ENCODE peak calls at places on chromosomes 4 and X, in ten cellular contexts. B is GM23338; Z is WERI-Rb-1; D is NCI-H1694 treated with DMSO at 0.1 percent for 48 hours; Q is RWPE1; H is AG08396; W is right lobe of liver; Y is ELR; E is stimulated activated CD4-positive, alpha-beta T cell treated with anti-CD3 and anti-CD28 coated beads, Interleukin-2, amount 100 ng/mL, for 48 hours; V is NCI-H526 treated with DMSO at 0.1 percent for 48 hours. I is an unnamed sample.

GRCh38 chrX:71632923-71633657 is 14.8 kb upstream of the CXCR3 start:
- DNase-seq in B (no peak), Z (no peak), D (no peak), Q (no peak), H (no peak), W (no peak), Y (no peak), E (no peak), V (no peak), I (no peak)

GRCh38 chr4:13329963-13330362 is 154.2 kb downstream of the RAB28 start:
- DNase-seq in B (no peak), Z (no peak), D (no peak), Q (peak), H (no peak), W (no peak), Y (peak), E (no peak), V (no peak), I (no peak)

GRCh38 chrX:134206221-134206620 is 30.8 kb upstream of the CCDC160 start:
- DNase-seq in B (no peak), Z (no peak), D (no peak), Q (no peak), H (no peak), W (no peak), Y (no peak), E (no peak), V (no peak), I (no peak)

GRCh38 chr4:115664285-115664684 is 550.9 kb upstream of the NDST4 start:
- DNase-seq in B (peak), Z (peak), D (no peak), Q (no peak), H (no peak), W (no peak), Y (no peak), E (no peak), V (no peak), I (no peak)

GRCh38 chrX:24566233-24566632 is 80.9 kb downstream of the PCYT1B start:
- DNase-seq in B (no peak), Z (no peak), D (no peak), Q (no peak), H (no peak), W (no peak), Y (no peak), E (no peak), V (no peak), I (no peak)

GRCh38 chr4:169229571-169230028 is 41.2 kb downstream of the SH3RF1 start:
- DNase-seq in B (no peak), Z (no peak), D (no peak), Q (peak), H (peak), W (no peak), Y (peak), E (no peak), V (no peak), I (no peak)

GRCh38 chr4:110454456-110454855 is 21.5 kb upstream of the ENPEP start:
- DNase-seq in B (no peak), Z (no peak), D (no peak), Q (no peak), H (no peak), W (no peak), Y (no peak), E (no peak), V (no peak), I (no peak)

GRCh38 chr4:127383666-127384065 is 249.1 kb upstream of the INTU start:
- DNase-seq in B (no peak), Z (no peak), D (no peak), Q (no peak), H (no peak), W (no peak), Y (no peak), E (no peak), V (no peak), I (no peak)

GRCh38 chrX:21963736-21964135 is 23.2 kb downstream of the SMS start:
- DNase-seq in B (no peak), Z (no peak), D (no peak), Q (no peak), H (no peak), W (no peak), Y (no peak), E (no peak), V (no peak), I (no peak)

GRCh38 chr4:828641-829271 is 2.8 kb upstream of the CPLX1 start:
- DNase-seq in B (peak), Z (peak), D (no peak), Q (no peak), H (peak), W (peak), Y (peak), E (no peak), V (no peak), I (peak)

GRCh38 chr4:121072836-121073362 is 564 bp upstream of the NDNF start:
- DNase-seq in B (peak), Z (peak), D (no peak), Q (no peak), H (no peak), W (no peak), Y (no peak), E (peak), V (no peak), I (no peak)

GRCh38 chr4:117847849-117848248 is 186.4 kb upstream of the NDST3 start:
- DNase-seq in B (no peak), Z (no peak), D (no peak), Q (no peak), H (no peak), W (no peak), Y (no peak), E (no peak), V (no peak), I (no peak)

GRCh38 chr4:4356106-4357041 is 30.5 kb upstream of the NSG1 start:
- DNase-seq in B (peak), Z (no peak), D (no peak), Q (no peak), H (no peak), W (no peak), Y (no peak), E (no peak), V (no peak), I (no peak)

GRCh38 chr4:127788517-127788916 is 6.4 kb downstream of the HSPA4L start:
- DNase-seq in B (peak), Z (no peak), D (no peak), Q (peak), H (no peak), W (no peak), Y (peak), E (no peak), V (no peak), I (no peak)

GRCh38 chrX:19535481-19535880 is 20.2 kb upstream of the MAP3K15 start:
- DNase-seq in B (peak), Z (no peak), D (peak), Q (peak), H (peak), W (no peak), Y (peak), E (no peak), V (no peak), I (no peak)

GRCh38 chr4:73486497-73486896 is 5.0 kb downstream of the AFM start:
- DNase-seq in B (no peak), Z (no peak), D (no peak), Q (no peak), H (no peak), W (no peak), Y (no peak), E (no peak), V (no peak), I (no peak)

I was measured in ascending aorta.